ENCODE peak calls at places on chromosomes 2 and 18, in eight cellular contexts. N is GM20000, I is WTC11, B is progenitor cell of endocrine pancreas, T is endothelial cell of umbilical vein, M is smooth muscle cell of the brain vasculature, S is A172, U is NCI-H774. C is an unnamed sample.

GRCh38 chr2:229485782-229486181 is 214.7 kb upstream of the PID1 start:
- DNase-seq in N (no peak), B (no peak), M (no peak), U (no peak), T (no peak), S (no peak), I (no peak), C (no peak)

GRCh38 chr18:75477913-75478312 is 50.4 kb upstream of the SMIM21 start:
- DNase-seq in T (peak; percentile 21), N (no peak), M (no peak), U (no peak), I (no peak), B (no peak), S (no peak), C (no peak)

GRCh38 chr18:8752329-8752728 is 47.0 kb downstream of the MTCL1 start:
- DNase-seq in U (no peak), I (no peak), M (no peak), T (peak; percentile 14), N (no peak), S (no peak), B (no peak), C (no peak)

GRCh38 chr2:182616471-182617393 is 99.3 kb upstream of the DNAJC10 start:
- DNase-seq in U (no peak), N (no peak), S (peak; percentile 93), B (no peak), I (no peak), T (peak; percentile 96), M (no peak), C (peak; percentile 71)

GRCh38 chr2:113977660-113978523 is 88.0 kb downstream of the ACTR3 start:
- DNase-seq in N (no peak), M (no peak), I (no peak), S (peak; percentile 80), U (no peak), T (peak; percentile 82), B (no peak), C (peak; percentile 37)

GRCh38 chr2:189287982-189288494 is 108.5 kb upstream of the COL5A2 start:
- DNase-seq in I (no peak), S (peak; percentile 91), B (no peak), U (peak; percentile 10), T (peak; percentile 82), M (no peak), N (peak; percentile 14), C (peak; percentile 24)

GRCh38 chr2:62320657-62321357 is 124.9 kb downstream of the B3GNT2 start:
- DNase-seq in N (no peak), B (no peak), I (no peak), U (no peak), M (no peak), S (no peak), T (no peak), C (no peak)

GRCh38 chr2:136858656-136859055 is 93.3 kb downstream of the THSD7B start:
- DNase-seq in M (no peak), S (no peak), B (no peak), U (no peak), N (no peak), T (no peak), I (no peak), C (no peak)

GRCh38 chr2:204030337-204030736 is 93.8 kb downstream of the ICOS start:
- DNase-seq in T (no peak), I (no peak), U (no peak), B (no peak), N (no peak), S (no peak), M (no peak), C (no peak)

GRCh38 chr18:74303306-74303705 is 11.5 kb upstream of the CYB5A start:
- DNase-seq in S (no peak), M (no peak), U (no peak), B (no peak), N (no peak), T (no peak), I (no peak), C (no peak)

GRCh38 chr2:105038383-105039061 is 653 bp downstream of the MRPS9 start:
- DNase-seq in B (no peak), T (no peak), N (no peak), I (peak; percentile 32), S (peak; percentile 10), U (no peak), M (no peak), C (no peak)

GRCh38 chr2:71637168-71637567 is 183.8 kb downstream of the DYSF start:
- DNase-seq in M (no peak), I (no peak), B (no peak), N (no peak), T (no peak), U (no peak), S (no peak), C (no peak)

GRCh38 chr2:33278245-33278943 is 198.1 kb upstream of the RASGRP3 start:
- DNase-seq in M (no peak), U (no peak), I (no peak), S (no peak), T (no peak), B (no peak), N (no peak), C (no peak)

GRCh38 chr2:75539955-75540716 is 20.6 kb downstream of the EVA1A start:
- DNase-seq in U (no peak), N (no peak), I (no peak), T (no peak), M (no peak), B (no peak), S (no peak), C (no peak)

GRCh38 chr2:207163053-207163814 is 2.5 kb downstream of the KLF7 start:
- DNase-seq in S (peak; percentile 91), B (no peak), M (no peak), U (no peak), T (peak; percentile 97), I (no peak), N (no peak), C (peak; percentile 93)

GRCh38 chr2:37779123-37779522 is 107.7 kb upstream of the CDC42EP3 start:
- DNase-seq in M (no peak), T (no peak), B (no peak), S (no peak), N (no peak), U (no peak), I (no peak), C (no peak)

GRCh38 chr18:75384144-75384543 is 43.4 kb downstream of the SMIM21 start:
- DNase-seq in I (no peak), N (no peak), B (no peak), T (no peak), M (no peak), S (no peak), U (no peak), C (no peak)

GRCh38 chr2:102101844-102102635 is 40.5 kb upstream of the IL1R1 start:
- DNase-seq in M (no peak), I (no peak), U (no peak), S (no peak), B (no peak), N (no peak), T (no peak), C (no peak)

GRCh38 chr2:20451346-20451745 is 4.5 kb downstream of the RHOB start:
- DNase-seq in U (no peak), S (no peak), B (no peak), I (no peak), M (no peak), N (no peak), T (peak; percentile 91), C (no peak)

GRCh38 chr2:167127135-167127534 is 238.9 kb downstream of the XIRP2 start:
- DNase-seq in S (peak; percentile 60), T (peak; percentile 42), U (no peak), B (no peak), N (no peak), M (no peak), I (no peak), C (no peak)

GRCh38 chr18:43078485-43079092 is 36.9 kb downstream of the RIT2 start:
- DNase-seq in B (no peak), S (no peak), U (no peak), N (no peak), M (no peak), I (peak; percentile 14), T (no peak), C (no peak)

GRCh38 chr18:46917808-46918600 is 602 bp downstream of the KATNAL2 start:
- DNase-seq in U (no peak), N (peak; percentile 59), I (peak; percentile 81), M (no peak), T (no peak), B (no peak), S (peak; percentile 21), C (no peak)

GRCh38 chr18:31652875-31653274 is 31.5 kb downstream of the B4GALT6 start:
- DNase-seq in M (no peak), N (no peak), B (no peak), S (no peak), U (no peak), I (no peak), T (no peak), C (no peak)

GRCh38 chr18:50880108-50880465 is 1.2 kb downstream of the ME2 start:
- DNase-seq in N (peak; percentile 20), I (no peak), B (no peak), M (no peak), S (no peak), U (no peak), T (no peak), C (no peak)

GRCh38 chr2:170716851-170717598 is 1.9 kb downstream of the SP5 start:
- DNase-seq in N (peak; percentile 75), T (peak; percentile 35), M (no peak), U (no peak), I (peak; percentile 83), S (no peak), B (peak; percentile 59), C (no peak)

GRCh38 chr2:156077041-156077735 is 255.3 kb downstream of the NR4A2 start:
- DNase-seq in I (no peak), M (no peak), B (no peak), T (no peak), S (peak; percentile 6), U (no peak), N (no peak), C (no peak)

GRCh38 chr2:67075056-67075455 is 322.1 kb upstream of the ETAA1 start:
- DNase-seq in T (no peak), I (no peak), S (no peak), M (no peak), U (no peak), N (no peak), B (no peak), C (no peak)

GRCh38 chr2:144517825-144518699 is 1.9 kb downstream of the ZEB2 start:
- DNase-seq in U (no peak), B (no peak), S (no peak), N (no peak), T (no peak), M (no peak), I (no peak), C (no peak)

GRCh38 chr2:183996825-183997823 is 601.2 kb upstream of the ZNF804A start:
- DNase-seq in N (no peak), S (no peak), U (peak; percentile 21), B (no peak), I (no peak), T (no peak), M (no peak), C (no peak)

GRCh38 chr18:11751305-11752115 is 62.4 kb downstream of the GNAL start:
- DNase-seq in I (peak; percentile 71), T (no peak), S (no peak), B (no peak), U (no peak), M (no peak), N (peak; percentile 48), C (no peak)

GRCh38 chr18:14189858-14190257 is 57.6 kb upstream of the ZNF519 start:
- DNase-seq in I (no peak), U (no peak), M (no peak), N (no peak), B (no peak), S (peak; percentile 77), T (peak; percentile 44), C (peak; percentile 35)

GRCh38 chr2:69767034-69767433 is 25.1 kb downstream of the ANXA4 start:
- DNase-seq in T (no peak), M (no peak), U (no peak), B (no peak), S (peak; percentile 80), I (no peak), N (no peak), C (no peak)

GRCh38 chr18:33270297-33270696 is 170.2 kb downstream of the CCDC178 start:
- DNase-seq in T (no peak), N (no peak), B (no peak), M (no peak), U (no peak), I (no peak), S (no peak), C (no peak)

C was measured in pulmonary artery endothelial cell.